ENCODE peak calls at places on chromosomes 12 and 14, in eight cellular contexts. W is T1000; O is heart left ventricle; L is GM03348; K is lung microvascular endothelial cell; X is Jurkat, Clone E6-1; N is NAMALWA; Z is EL. C is an unnamed sample.

GRCh38 chr14:104115131-104115600 is 23.2 kb upstream of the KIF26A start:
- DNase-seq in K (no peak), N (no peak), L (no peak), O (no peak), Z (no peak), W (no peak), X (no peak), C (no peak)

GRCh38 chr12:23684121-23684520 is 265.3 kb downstream of the SOX5 start:
- DNase-seq in W (no peak), O (no peak), N (peak), Z (no peak), X (no peak), K (no peak), L (no peak), C (no peak)

GRCh38 chr12:26704684-26705475 is 128.1 kb downstream of the ITPR2 start:
- DNase-seq in L (peak), X (no peak), K (peak), O (no peak), N (peak), Z (peak), W (no peak), C (no peak)

GRCh38 chr12:124738636-124739467 is 124.8 kb downstream of the SCARB1 start:
- DNase-seq in K (no peak), X (no peak), W (peak), O (no peak), N (no peak), L (no peak), Z (peak), C (no peak)

GRCh38 chr14:79011920-79012204 is 841.7 kb downstream of the NRXN3 start:
- DNase-seq in O (no peak), Z (no peak), X (no peak), K (no peak), N (no peak), L (peak), W (no peak), C (no peak)

GRCh38 chr12:100346660-100347059 is 10.2 kb upstream of the SLC17A8 start:
- DNase-seq in N (no peak), O (no peak), W (no peak), Z (no peak), K (no peak), X (no peak), L (no peak), C (no peak)

GRCh38 chr12:122028601-122029560 is 7.2 kb downstream of the BCL7A start:
- DNase-seq in N (peak), K (no peak), Z (no peak), X (no peak), O (no peak), W (no peak), L (no peak), C (no peak)

GRCh38 chr12:20631711-20632110 is 63.4 kb upstream of the SLCO1C1 start:
- DNase-seq in O (no peak), W (no peak), X (no peak), Z (no peak), L (peak), K (no peak), N (no peak), C (no peak)

GRCh38 chr12:91180577-91180976 is 2.0 kb downstream of the DCN start:
- DNase-seq in N (no peak), Z (peak), W (no peak), K (no peak), X (no peak), O (no peak), L (peak), C (no peak)

GRCh38 chr14:50804181-50804721 is 26.7 kb downstream of the NIN start:
- DNase-seq in W (no peak), O (no peak), Z (peak), K (peak), X (no peak), N (no peak), L (peak), C (no peak)

GRCh38 chr12:108701779-108702435 is 29.4 kb downstream of the CORO1C start:
- DNase-seq in L (peak), O (no peak), Z (no peak), K (no peak), N (no peak), W (no peak), X (no peak), C (peak)

GRCh38 chr12:50690923-50691322 is 73.0 kb upstream of the ATF1 start:
- DNase-seq in Z (no peak), O (peak), X (no peak), W (no peak), L (peak), N (no peak), K (peak), C (no peak)

GRCh38 chr12:76274699-76275098 is 73.5 kb downstream of the BBS10 start:
- DNase-seq in K (no peak), Z (peak), W (no peak), X (no peak), N (no peak), O (no peak), L (peak), C (no peak)

GRCh38 chr12:23906329-23906728 is 43.1 kb downstream of the SOX5 start:
- DNase-seq in O (no peak), X (no peak), L (no peak), K (no peak), Z (no peak), N (no peak), W (no peak), C (no peak)

GRCh38 chr12:54017027-54017788 is 8.4 kb downstream of the HOXC8 start:
- DNase-seq in Z (peak), X (no peak), W (no peak), L (no peak), K (no peak), N (peak), O (no peak), C (no peak)

GRCh38 chr12:109680521-109681030 is 33.0 kb upstream of the FAM222A start:
- DNase-seq in W (no peak), N (no peak), L (no peak), K (peak), Z (no peak), X (peak), O (no peak), C (no peak)

GRCh38 chr14:79581912-79582576 is 629.3 kb downstream of the DIO2 start:
- DNase-seq in X (no peak), K (no peak), O (no peak), L (no peak), Z (peak), N (no peak), W (peak), C (no peak)

GRCh38 chr14:72291908-72292688 is 359.9 kb downstream of the RGS6 start:
- DNase-seq in L (peak), N (peak), X (peak), O (peak), Z (peak), K (no peak), W (peak), C (peak)

GRCh38 chr14:46325157-46325556 is 326.4 kb downstream of the RPL10L start:
- DNase-seq in N (no peak), Z (no peak), X (no peak), K (no peak), W (no peak), O (no peak), L (no peak), C (no peak)

GRCh38 chr14:35355981-35356839 is 48.3 kb downstream of the NFKBIA start:
- DNase-seq in O (no peak), Z (peak), L (peak), W (no peak), K (peak), X (no peak), N (no peak), C (no peak)